ENCODE peak calls at places on chromosomes 1 and 21, in six cellular contexts. S is cardiac muscle cell, L is SK-N-SH, V is choroid plexus epithelial cell, Q is Peyer's patch, R is brain microvascular endothelial cell. B is an unnamed sample.

GRCh38 chr1:193703101-193703500 is 516.7 kb upstream of the B3GALT2 start:
- DNase-seq in S (no peak), L (no peak), V (peak), Q (no peak), R (no peak), B (no peak)

GRCh38 chr1:165595561-165595960 is 35.5 kb upstream of the MGST3 start:
- DNase-seq in S (peak), L (no peak), V (peak), Q (no peak), R (peak), B (peak)

GRCh38 chr1:101181930-101182329 is 54.9 kb upstream of the S1PR1 start:
- DNase-seq in S (no peak), L (no peak), V (peak), Q (no peak), R (peak), B (peak)

GRCh38 chr1:40783001-40783905 is at the start of gene KCNQ4:
- DNase-seq in S (no peak), L (peak), V (no peak), Q (no peak), R (no peak), B (no peak)

GRCh38 chr1:28078680-28079626 is 9.5 kb downstream of the EYA3 start:
- DNase-seq in S (peak), L (no peak), V (peak), Q (no peak), R (peak), B (peak)

GRCh38 chr1:167927075-167927754 is 9.3 kb upstream of the DCAF6 start:
- DNase-seq in S (no peak), L (no peak), V (no peak), Q (no peak), R (no peak), B (no peak)

GRCh38 chr1:121417289-121417955 is 232.6 kb downstream of the SRGAP2C start:
- DNase-seq in S (peak), L (no peak), V (no peak), Q (no peak), R (no peak), B (no peak)

GRCh38 chr1:234272656-234273312 is 100.5 kb upstream of the COA6 start:
- DNase-seq in S (no peak), L (no peak), V (no peak), Q (no peak), R (no peak), B (no peak)

GRCh38 chr1:25556791-25557476 is 13.5 kb downstream of the LDLRAP1 start:
- DNase-seq in S (peak), L (no peak), V (peak), Q (no peak), R (no peak), B (no peak)

DNA sequence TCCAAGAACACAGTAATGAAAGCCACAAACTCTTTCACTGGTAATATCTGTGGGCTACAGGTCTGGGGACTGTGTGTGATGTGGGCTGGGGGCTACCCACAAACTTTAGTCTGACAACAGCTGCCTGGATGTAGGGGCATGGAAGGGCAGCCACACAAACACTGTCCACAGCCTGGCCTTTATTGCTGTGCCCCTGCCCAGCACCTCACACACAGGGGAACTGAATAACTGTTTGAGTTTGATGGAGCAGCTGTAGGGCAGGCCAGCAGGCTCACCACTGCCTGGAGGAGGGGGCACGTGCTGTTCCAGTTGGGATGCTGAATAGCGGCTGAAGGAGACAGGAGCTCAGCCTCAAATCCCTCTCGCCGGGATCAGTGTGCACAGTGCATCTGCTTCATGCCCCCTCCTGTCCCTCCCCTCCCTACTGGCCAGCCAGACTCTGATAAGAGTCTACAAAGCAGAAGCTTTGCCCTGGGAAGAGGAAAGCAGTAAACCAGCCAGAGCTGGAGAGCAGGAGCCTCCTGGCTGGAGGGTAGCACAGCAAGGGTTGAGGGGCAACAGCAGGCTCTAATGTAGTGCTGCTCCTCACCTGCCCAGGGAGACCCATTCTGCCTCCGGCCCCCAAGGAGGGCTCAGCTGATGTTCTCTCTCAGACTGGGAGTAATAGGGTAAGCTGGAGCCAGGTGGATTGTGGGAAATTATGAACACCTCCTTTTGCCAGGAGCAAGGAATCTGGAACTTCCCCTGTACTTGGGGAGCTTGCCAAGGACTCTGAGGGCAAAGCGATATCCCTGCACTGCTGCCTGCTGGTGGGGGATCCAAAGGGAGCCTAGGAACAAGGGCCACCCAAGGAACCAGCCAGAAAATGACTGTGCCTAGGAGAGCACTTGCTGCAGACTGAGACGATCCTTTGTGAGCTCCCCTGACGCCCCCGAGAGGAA is 70.2 kb upstream of the GOLT1A start:
- DNase-seq in S (peak), L (peak), V (no peak), Q (no peak), R (no peak), B (no peak)
- H3K4me3 ChIP-seq in S (no peak), L (no peak), V (no peak), Q (no peak), R (no peak), B (no peak)

GRCh38 chr1:45621895-45622266 is 2.0 kb downstream of the CCDC17 start:
- DNase-seq in S (no peak), L (no peak), V (no peak), Q (no peak), R (no peak), B (no peak)

GRCh38 chr1:45622267-45622890 is 1.5 kb downstream of the CCDC17 start:
- DNase-seq in S (peak), L (peak), V (peak), Q (no peak), R (no peak), B (no peak)

GRCh38 chr1:45621501-45621836 is 2.4 kb downstream of the CCDC17 start:
- DNase-seq in S (no peak), L (peak), V (no peak), Q (no peak), R (no peak), B (no peak)

GRCh38 chr1:45622891-45623394 is 911 bp downstream of the CCDC17 start:
- DNase-seq in S (peak), L (peak), V (no peak), Q (no peak), R (no peak), B (no peak)

GRCh38 chr1:45623972-45624371 is at the start of gene CCDC17:
- DNase-seq in S (no peak), L (no peak), V (peak), Q (no peak), R (no peak), B (peak)
- H3K4me3 ChIP-seq in S (no peak), L (no peak), V (no peak), Q (no peak), R (no peak), B (no peak)

DNA sequence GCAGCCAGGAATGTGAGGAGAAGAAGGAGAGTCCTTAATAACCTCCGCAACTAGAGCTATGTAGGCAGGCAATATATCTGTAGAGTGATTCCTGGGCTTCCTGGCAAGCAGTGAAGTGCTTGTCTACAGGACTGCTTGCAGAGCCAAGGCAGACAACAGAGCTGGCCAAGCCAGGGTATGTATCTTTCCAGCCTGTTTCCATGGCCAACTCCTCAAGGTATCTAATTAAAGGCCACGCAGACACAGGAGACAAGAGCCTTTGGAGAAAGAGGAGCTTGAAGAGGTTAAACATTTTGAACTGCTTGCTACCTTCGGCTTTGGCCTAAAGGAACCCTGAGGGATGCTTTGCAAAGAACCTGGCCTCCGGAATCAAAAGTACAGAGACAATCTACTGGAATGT is 137.4 kb downstream of the PIGK start:
- DNase-seq in S (no peak), L (no peak), V (no peak), Q (no peak), R (no peak), B (no peak)
- H3K4me3 ChIP-seq in S (no peak), L (no peak), V (no peak), Q (no peak), R (no peak), B (no peak)

GRCh38 chr1:43979261-43979527 is 184 bp downstream of the B4GALT2 start:
- DNase-seq in S (no peak), L (no peak), V (no peak), Q (no peak), R (no peak), B (no peak)

GRCh38 chr1:43978551-43979260 is at the start of gene B4GALT2:
- DNase-seq in S (peak), L (peak), V (no peak), Q (no peak), R (no peak), B (no peak)

GRCh38 chr1:43976890-43977289 is 2.1 kb upstream of the B4GALT2 start:
- DNase-seq in S (no peak), L (no peak), V (no peak), Q (no peak), R (no peak), B (no peak)

GRCh38 chr1:43977376-43978263 is 1.4 kb upstream of the B4GALT2 start:
- DNase-seq in S (no peak), L (no peak), V (no peak), Q (no peak), R (no peak), B (no peak)

GRCh38 chr1:43978264-43978550 is 803 bp upstream of the B4GALT2 start:
- DNase-seq in S (no peak), L (no peak), V (no peak), Q (no peak), R (no peak), B (no peak)
- H3K4me3 ChIP-seq in S (peak), L (peak), V (peak), Q (no peak), R (peak), B (peak)

DNA sequence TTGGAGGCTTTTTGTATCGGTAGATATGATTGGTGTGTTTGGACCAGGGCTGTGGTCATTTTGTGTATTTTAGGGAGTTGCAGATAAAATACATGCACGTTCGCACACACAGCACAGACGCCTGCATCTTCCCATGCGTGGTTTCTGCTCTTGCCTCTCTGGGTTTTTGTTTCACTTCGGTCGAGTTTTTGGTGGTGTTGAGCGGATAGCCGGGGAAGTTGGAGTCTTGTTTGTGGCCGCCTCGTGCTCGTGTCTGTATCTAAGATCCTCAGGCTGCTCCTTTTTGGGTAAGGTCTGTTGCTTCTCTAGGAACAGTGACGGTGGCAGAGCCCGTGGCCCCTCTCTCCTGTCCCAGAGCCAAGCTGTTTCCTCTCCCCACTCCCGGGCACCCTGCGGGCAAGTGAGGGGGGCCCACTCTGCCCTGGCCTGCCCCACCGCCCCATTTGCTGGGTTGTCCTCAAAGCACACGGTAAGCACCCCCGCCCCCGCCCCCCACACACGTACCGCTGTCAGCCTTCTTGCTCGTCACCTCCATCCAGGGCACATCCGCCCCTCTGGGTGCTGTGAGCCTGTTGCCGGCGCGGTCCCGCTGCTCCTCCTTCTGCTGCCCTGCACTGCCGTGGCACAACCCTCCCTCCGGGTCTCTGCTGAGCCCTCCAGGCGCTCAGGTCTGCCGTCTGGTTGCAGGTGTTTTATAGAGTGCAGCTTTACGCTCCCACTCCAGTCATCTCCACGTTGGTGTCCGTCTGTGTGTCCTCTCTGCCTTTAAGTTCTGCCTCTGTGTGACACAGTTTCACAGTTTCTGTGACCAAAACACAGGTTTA is 51.9 kb downstream of the AGPAT3 start:
- DNase-seq in S (peak), L (no peak), V (no peak), Q (peak), R (no peak), B (no peak)
- H3K4me3 ChIP-seq in S (no peak), L (no peak), V (peak), Q (peak), R (no peak), B (peak)